ENCODE peak calls at places on chromosome 16, in four cellular contexts. P is IMR-90, C is mesendoderm, Q is H1. T is an unnamed sample.
A peak's percentile ranks its signal among the peaks of the same experiment; 100 is the strongest.

GRCh38 chr16:29698042-29698441 is 19.1 kb downstream of the QPRT start:
- DNase-seq in P (no peak), C (no peak), Q (no peak), T (no peak)

GRCh38 chr16:49663081-49664057 is 192.5 kb downstream of the ZNF423 start:
- DNase-seq in P (no peak), C (no peak), Q (no peak), T (no peak)

GRCh38 chr16:68800257-68800875 is 43.0 kb upstream of the TANGO6 start:
- DNase-seq in P (peak; percentile 83), C (peak; percentile 93), Q (peak; percentile 82), T (peak; percentile 83)

GRCh38 chr16:47110939-47111338 is 32.8 kb downstream of the NETO2 start:
- DNase-seq in P (no peak), C (peak; percentile 44), Q (no peak), T (no peak)

GRCh38 chr16:75273054-75273925 is 21.9 kb upstream of the BCAR1 start:
- DNase-seq in P (peak; percentile 72), C (peak; percentile 49), Q (no peak), T (no peak)

GRCh38 chr16:74667215-74667765 is 613 bp upstream of the RFWD3 start:
- DNase-seq in P (peak; percentile 3), C (peak; percentile 54), Q (peak; percentile 68), T (peak; percentile 55)

GRCh38 chr16:71687853-71688252 is 36.6 kb downstream of the PHLPP2 start:
- DNase-seq in P (no peak), C (no peak), Q (no peak), T (no peak)

GRCh38 chr16:17327671-17328335 is 143.0 kb downstream of the XYLT1 start:
- DNase-seq in P (peak; percentile 8), C (no peak), Q (no peak), T (no peak)

GRCh38 chr16:53090591-53091507 is 36.1 kb downstream of the CHD9 start:
- DNase-seq in P (peak; percentile 98), C (peak; percentile 74), Q (no peak), T (no peak)

GRCh38 chr16:86676216-86676800 is 98.0 kb downstream of the FOXL1 start:
- DNase-seq in P (peak; percentile 80), C (no peak), Q (no peak), T (no peak)

GRCh38 chr16:27582883-27583282 is 32.9 kb downstream of the KATNIP start:
- DNase-seq in P (no peak), C (peak; percentile 35), Q (no peak), T (no peak)

GRCh38 chr16:23072084-23072599 is 77.1 kb downstream of the USP31 start:
- DNase-seq in P (peak; percentile 77), C (no peak), Q (no peak), T (no peak)

GRCh38 chr16:70556063-70556462 is 32.4 kb downstream of the SF3B3 start:
- DNase-seq in P (no peak), C (no peak), Q (no peak), T (no peak)

GRCh38 chr16:56589141-56590039 is at the start of gene MT3:
- DNase-seq in P (no peak), C (peak; percentile 51), Q (peak; percentile 64), T (peak; percentile 74)

GRCh38 chr16:47258874-47259461 is 115.2 kb upstream of the NETO2 start:
- DNase-seq in P (peak; percentile 14), C (peak; percentile 50), Q (no peak), T (peak; percentile 31)

GRCh38 chr16:65922923-65923322 is 443.6 kb upstream of the CDH5 start:
- DNase-seq in P (no peak), C (no peak), Q (no peak), T (no peak)

GRCh38 chr16:68910051-68910450 is 66.7 kb downstream of the TANGO6 start:
- DNase-seq in P (no peak), C (no peak), Q (no peak), T (no peak)

GRCh38 chr16:85607331-85607765 is 5.8 kb upstream of the GSE1 start:
- DNase-seq in P (no peak), C (peak; percentile 92), Q (peak; percentile 81), T (peak; percentile 92)

GRCh38 chr16:72537684-72538083 is 365.7 kb upstream of the PMFBP1 start:
- DNase-seq in P (peak; percentile 56), C (no peak), Q (no peak), T (no peak)

GRCh38 chr16:29697391-29697790 is 18.4 kb downstream of the QPRT start:
- DNase-seq in P (no peak), C (no peak), Q (no peak), T (no peak)

GRCh38 chr16:17552351-17552750 is 81.6 kb upstream of the XYLT1 start:
- DNase-seq in P (no peak), C (no peak), Q (no peak), T (no peak)

GRCh38 chr16:66382966-66383299 is 16.4 kb downstream of the CDH5 start:
- DNase-seq in P (peak; percentile 93), C (peak; percentile 96), Q (no peak), T (no peak)

DNA sequence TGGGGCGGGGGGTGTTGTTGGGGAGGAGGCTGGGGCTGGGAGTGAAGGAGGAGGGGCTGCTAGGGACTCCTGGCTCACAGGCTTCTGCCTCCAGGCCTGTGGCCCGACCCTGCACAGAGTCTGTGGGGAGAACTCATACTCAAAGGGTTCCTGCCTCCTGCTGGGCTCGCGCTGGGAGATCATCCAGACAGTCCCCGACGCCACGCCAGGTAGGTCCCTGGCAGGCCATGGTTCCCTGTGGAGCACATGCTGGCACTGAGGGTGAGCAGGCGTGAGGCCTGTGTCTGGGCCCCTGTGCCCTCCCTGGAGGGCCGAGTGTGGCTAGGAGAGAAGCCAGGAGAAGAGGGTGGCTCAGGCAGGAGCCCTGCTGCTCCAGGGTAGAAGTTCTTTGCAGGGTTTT is 4.6 kb downstream of the ITGAD start:
- DNase-seq in P (no peak), C (no peak), Q (no peak), T (no peak)
- H4K5ac ChIP-seq in P (no peak overlapping the region), C (no peak overlapping the region), Q (no peak overlapping the region), T (no peak overlapping the region)

GRCh38 chr16:2006317-2006716 is 3.3 kb downstream of the ZNF598 start:
- DNase-seq in P (no peak), C (no peak), Q (no peak), T (no peak)
- H3K18ac ChIP-seq in P (no peak overlapping the region), C (no peak overlapping the region), Q (no peak overlapping the region), T (no peak overlapping the region)

DNA sequence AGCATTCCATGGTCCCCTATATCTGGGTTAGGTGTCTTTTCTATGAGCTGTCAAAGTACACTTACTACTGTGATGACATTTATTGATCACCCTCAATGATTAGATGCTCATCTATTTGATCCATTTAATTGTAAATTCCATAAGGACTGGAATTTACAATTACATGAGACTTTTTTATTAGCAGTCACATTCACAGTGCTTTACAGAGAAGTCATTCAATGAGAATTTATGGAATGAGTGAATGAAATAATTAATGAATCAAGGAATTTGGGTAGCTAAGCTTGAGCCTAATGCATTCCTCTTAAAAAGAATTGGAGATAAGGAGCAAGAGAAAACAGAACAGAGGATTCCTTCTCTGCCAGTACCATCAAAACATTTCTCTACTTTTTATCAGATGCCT is 1437.5 kb upstream of the CDH8 start:
- DNase-seq in P (no peak), C (no peak), Q (no peak), T (no peak)
- H3K56ac ChIP-seq in P (no peak overlapping the region), C (no peak overlapping the region), Q (no peak overlapping the region), T (no peak overlapping the region)

GRCh38 chr16:88083582-88083981 is 132.3 kb downstream of the BANP start:
- DNase-seq in P (peak; percentile 9), C (no peak), Q (no peak), T (no peak)

GRCh38 chr16:88087517-88087877 is 136.3 kb downstream of the BANP start:
- DNase-seq in P (no peak), C (no peak), Q (no peak), T (no peak)

GRCh38 chr16:88088161-88088581 is 136.9 kb downstream of the BANP start:
- DNase-seq in P (peak; percentile 42), C (no peak), Q (no peak), T (no peak)

GRCh38 chr16:88086571-88087516 is 135.6 kb downstream of the BANP start:
- DNase-seq in P (no peak), C (no peak), Q (no peak), T (no peak)

DNA sequence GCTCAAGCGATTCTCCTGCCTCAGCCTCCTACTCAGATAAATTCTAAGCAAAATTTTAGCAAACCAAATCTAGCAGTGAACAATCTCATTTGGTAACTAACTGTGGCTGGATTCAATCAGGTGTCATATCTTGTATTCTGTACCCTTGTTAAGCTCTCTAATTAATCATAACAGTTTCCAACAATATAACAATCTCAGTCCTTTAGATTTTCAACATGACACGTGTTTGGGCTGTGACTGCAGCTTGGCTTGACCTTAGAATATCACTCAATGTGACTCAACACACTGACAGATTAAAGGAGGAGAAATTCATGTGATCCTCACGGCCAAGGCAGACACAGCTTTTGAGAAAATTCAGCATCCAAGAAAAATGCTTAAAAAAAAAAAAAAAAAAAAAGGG is 133.6 kb downstream of the BANP start:
- DNase-seq in P (peak; percentile 78), C (no peak), Q (no peak), T (no peak)
- H4K5ac ChIP-seq in P (no peak overlapping the region), C (no peak overlapping the region), Q (no peak overlapping the region), T (no peak overlapping the region)

GRCh38 chr16:2520097-2520783 is at the start of gene AMDHD2:
- DNase-seq in P (peak; percentile 89), C (peak; percentile 93), Q (peak; percentile 92), T (peak; percentile 89)
- H3K18ac ChIP-seq in P (no peak within 1 kb of the TSS), C (no peak within 1 kb of the TSS), Q (no peak within 1 kb of the TSS), T (no peak within 1 kb of the TSS)

GRCh38 chr16:58026139-58026704 is 668 bp downstream of the MMP15 start:
- DNase-seq in P (peak; percentile 17), C (peak; percentile 61), Q (peak; percentile 72), T (no peak)

GRCh38 chr16:58025351-58026138 is at the start of gene MMP15:
- DNase-seq in P (peak; percentile 50), C (peak; percentile 99), Q (peak; percentile 98), T (peak; percentile 99)

GRCh38 chr16:58024673-58025350 is 742 bp upstream of the MMP15 start:
- DNase-seq in P (no peak), C (peak; percentile 84), Q (peak; percentile 73), T (peak; percentile 76)

GRCh38 chr16:58022601-58023371 is 2.8 kb upstream of the MMP15 start:
- DNase-seq in P (peak; percentile 68), C (peak; percentile 42), Q (no peak), T (no peak)

GRCh38 chr16:58024347-58024672 is 1.2 kb upstream of the MMP15 start:
- DNase-seq in P (no peak), C (no peak), Q (no peak), T (no peak)
- H3K56ac ChIP-seq in P (no peak overlapping the region), C (peak overlapping the region; percentile 88), Q (no peak overlapping the region), T (no peak overlapping the region)

T was measured in H9.